ENCODE peak calls at places on chromosomes 12 and 14, in eight cellular contexts. One of them, this sample, is unnamed.

GRCh38 chr12:108888031-108888430 is 8.1 kb downstream of the DAO start:
- DNase-seq in stimulated activated CD4-positive, alpha-beta T cell treated with anti-CD3 and anti-CD28 coated beads, Interleukin-12 subunit alpha, Interleukin-12 subunit beta, amount 100 ng/mL, for 48 hours: no peak
- DNase-seq in NCI-H446: no peak
- DNase-seq in DMS79 treated with DMSO at 0.1 percent for 48 hours: peak; percentile 8
- DNase-seq in stomach: no peak
- DNase-seq in Panc1: no peak
- DNase-seq in NCI-H774: no peak
- DNase-seq in activated effector memory CD4-positive, alpha-beta T cell treated with Interleukin-2 at 50 U/mL for 16 hours: no peak
- DNase-seq in this sample: no peak

GRCh38 chr12:131258396-131258795 is 304.7 kb downstream of the ADGRD1 start:
- DNase-seq in stimulated activated CD4-positive, alpha-beta T cell treated with anti-CD3 and anti-CD28 coated beads, Interleukin-12 subunit alpha, Interleukin-12 subunit beta, amount 100 ng/mL, for 48 hours: no peak
- DNase-seq in NCI-H446: no peak
- DNase-seq in DMS79 treated with DMSO at 0.1 percent for 48 hours: no peak
- DNase-seq in stomach: no peak
- DNase-seq in Panc1: no peak
- DNase-seq in NCI-H774: no peak
- DNase-seq in activated effector memory CD4-positive, alpha-beta T cell treated with Interleukin-2 at 50 U/mL for 16 hours: no peak
- DNase-seq in this sample: no peak

GRCh38 chr12:71431991-71432390 is 7.6 kb upstream of the LGR5 start:
- DNase-seq in stimulated activated CD4-positive, alpha-beta T cell treated with anti-CD3 and anti-CD28 coated beads, Interleukin-12 subunit alpha, Interleukin-12 subunit beta, amount 100 ng/mL, for 48 hours: no peak
- DNase-seq in NCI-H446: no peak
- DNase-seq in DMS79 treated with DMSO at 0.1 percent for 48 hours: no peak
- DNase-seq in stomach: no peak
- DNase-seq in Panc1: no peak
- DNase-seq in NCI-H774: no peak
- DNase-seq in activated effector memory CD4-positive, alpha-beta T cell treated with Interleukin-2 at 50 U/mL for 16 hours: no peak
- DNase-seq in this sample: no peak

GRCh38 chr12:3200032-3200617 is 122.9 kb downstream of the TSPAN9 start:
- DNase-seq in stimulated activated CD4-positive, alpha-beta T cell treated with anti-CD3 and anti-CD28 coated beads, Interleukin-12 subunit alpha, Interleukin-12 subunit beta, amount 100 ng/mL, for 48 hours: no peak
- DNase-seq in NCI-H446: no peak
- DNase-seq in DMS79 treated with DMSO at 0.1 percent for 48 hours: peak; percentile 90
- DNase-seq in stomach: peak; percentile 53
- DNase-seq in Panc1: no peak
- DNase-seq in NCI-H774: peak; percentile 36
- DNase-seq in activated effector memory CD4-positive, alpha-beta T cell treated with Interleukin-2 at 50 U/mL for 16 hours: no peak
- DNase-seq in this sample: peak; percentile 84

GRCh38 chr14:101025131-101025530 is 121.6 kb upstream of the RTL1 start:
- DNase-seq in stimulated activated CD4-positive, alpha-beta T cell treated with anti-CD3 and anti-CD28 coated beads, Interleukin-12 subunit alpha, Interleukin-12 subunit beta, amount 100 ng/mL, for 48 hours: no peak
- DNase-seq in NCI-H446: no peak
- DNase-seq in DMS79 treated with DMSO at 0.1 percent for 48 hours: no peak
- DNase-seq in stomach: no peak
- DNase-seq in Panc1: no peak
- DNase-seq in NCI-H774: no peak
- DNase-seq in activated effector memory CD4-positive, alpha-beta T cell treated with Interleukin-2 at 50 U/mL for 16 hours: no peak
- DNase-seq in this sample: no peak

GRCh38 chr12:26113194-26113654 is 11.6 kb downstream of the BHLHE41 start:
- DNase-seq in stimulated activated CD4-positive, alpha-beta T cell treated with anti-CD3 and anti-CD28 coated beads, Interleukin-12 subunit alpha, Interleukin-12 subunit beta, amount 100 ng/mL, for 48 hours: no peak
- DNase-seq in NCI-H446: no peak
- DNase-seq in DMS79 treated with DMSO at 0.1 percent for 48 hours: no peak
- DNase-seq in stomach: no peak
- DNase-seq in Panc1: no peak
- DNase-seq in NCI-H774: peak; percentile 75
- DNase-seq in activated effector memory CD4-positive, alpha-beta T cell treated with Interleukin-2 at 50 U/mL for 16 hours: no peak
- DNase-seq in this sample: no peak

GRCh38 chr14:61923348-61923747 is 161.1 kb downstream of the SNAPC1 start:
- DNase-seq in stimulated activated CD4-positive, alpha-beta T cell treated with anti-CD3 and anti-CD28 coated beads, Interleukin-12 subunit alpha, Interleukin-12 subunit beta, amount 100 ng/mL, for 48 hours: no peak
- DNase-seq in NCI-H446: no peak
- DNase-seq in DMS79 treated with DMSO at 0.1 percent for 48 hours: no peak
- DNase-seq in stomach: no peak
- DNase-seq in Panc1: no peak
- DNase-seq in NCI-H774: no peak
- DNase-seq in activated effector memory CD4-positive, alpha-beta T cell treated with Interleukin-2 at 50 U/mL for 16 hours: no peak
- DNase-seq in this sample: no peak

GRCh38 chr12:95742586-95742985 is 48.0 kb downstream of the NTN4 start:
- DNase-seq in stimulated activated CD4-positive, alpha-beta T cell treated with anti-CD3 and anti-CD28 coated beads, Interleukin-12 subunit alpha, Interleukin-12 subunit beta, amount 100 ng/mL, for 48 hours: no peak
- DNase-seq in NCI-H446: no peak
- DNase-seq in DMS79 treated with DMSO at 0.1 percent for 48 hours: no peak
- DNase-seq in stomach: no peak
- DNase-seq in Panc1: no peak
- DNase-seq in NCI-H774: no peak
- DNase-seq in activated effector memory CD4-positive, alpha-beta T cell treated with Interleukin-2 at 50 U/mL for 16 hours: no peak
- DNase-seq in this sample: no peak